ENCODE peak calls at places on chromosome 21, in four cellular contexts. One of them, this sample, is unnamed.

GRCh38 chr21:32587112-32587511 is 1.8 kb upstream of the TCP10L start:
- DNase-seq in heart right ventricle: no peak
- DNase-seq in stimulated activated CD4-positive, alpha-beta T cell treated with anti-CD3 and anti-CD28 coated beads, Interleukin-1b, Interleukin-23, amount 100 ng/mL, for 1 hour: no peak
- DNase-seq in KBM-7: no peak
- DNase-seq in this sample: no peak

GRCh38 chr21:44765231-44766013 is 36.2 kb downstream of the UBE2G2 start:
- DNase-seq in heart right ventricle: no peak
- DNase-seq in stimulated activated CD4-positive, alpha-beta T cell treated with anti-CD3 and anti-CD28 coated beads, Interleukin-1b, Interleukin-23, amount 100 ng/mL, for 1 hour: no peak
- DNase-seq in KBM-7: no peak
- DNase-seq in this sample: peak

GRCh38 chr21:19340303-19340702 is 936.7 kb upstream of the TMPRSS15 start:
- DNase-seq in heart right ventricle: no peak
- DNase-seq in stimulated activated CD4-positive, alpha-beta T cell treated with anti-CD3 and anti-CD28 coated beads, Interleukin-1b, Interleukin-23, amount 100 ng/mL, for 1 hour: no peak
- DNase-seq in KBM-7: no peak
- DNase-seq in this sample: no peak

GRCh38 chr21:26881504-26882228 is 36.5 kb upstream of the ADAMTS1 start:
- DNase-seq in heart right ventricle: no peak
- DNase-seq in stimulated activated CD4-positive, alpha-beta T cell treated with anti-CD3 and anti-CD28 coated beads, Interleukin-1b, Interleukin-23, amount 100 ng/mL, for 1 hour: no peak
- DNase-seq in KBM-7: peak
- DNase-seq in this sample: no peak

GRCh38 chr21:41482321-41482720 is 25.6 kb downstream of the TMPRSS2 start:
- DNase-seq in heart right ventricle: no peak
- DNase-seq in stimulated activated CD4-positive, alpha-beta T cell treated with anti-CD3 and anti-CD28 coated beads, Interleukin-1b, Interleukin-23, amount 100 ng/mL, for 1 hour: no peak
- DNase-seq in KBM-7: no peak
- DNase-seq in this sample: no peak

GRCh38 chr21:29753216-29753615 is 186.6 kb downstream of the GRIK1 start:
- DNase-seq in heart right ventricle: no peak
- DNase-seq in stimulated activated CD4-positive, alpha-beta T cell treated with anti-CD3 and anti-CD28 coated beads, Interleukin-1b, Interleukin-23, amount 100 ng/mL, for 1 hour: no peak
- DNase-seq in KBM-7: no peak
- DNase-seq in this sample: no peak

GRCh38 chr21:25961042-25961441 is 209.5 kb downstream of the APP start:
- DNase-seq in heart right ventricle: no peak
- DNase-seq in stimulated activated CD4-positive, alpha-beta T cell treated with anti-CD3 and anti-CD28 coated beads, Interleukin-1b, Interleukin-23, amount 100 ng/mL, for 1 hour: no peak
- DNase-seq in KBM-7: no peak
- DNase-seq in this sample: no peak

GRCh38 chr21:44547656-44548331 is 3.5 kb downstream of the KRTAP10-2 start:
- DNase-seq in heart right ventricle: no peak
- DNase-seq in stimulated activated CD4-positive, alpha-beta T cell treated with anti-CD3 and anti-CD28 coated beads, Interleukin-1b, Interleukin-23, amount 100 ng/mL, for 1 hour: no peak
- DNase-seq in KBM-7: no peak
- DNase-seq in this sample: no peak

GRCh38 chr21:45348591-45349327 is 56.2 kb upstream of the COL18A1 start:
- DNase-seq in heart right ventricle: no peak
- DNase-seq in stimulated activated CD4-positive, alpha-beta T cell treated with anti-CD3 and anti-CD28 coated beads, Interleukin-1b, Interleukin-23, amount 100 ng/mL, for 1 hour: no peak
- DNase-seq in KBM-7: no peak
- DNase-seq in this sample: no peak

GRCh38 chr21:46001821-46002681 is 20.5 kb downstream of the COL6A1 start:
- DNase-seq in heart right ventricle: peak
- DNase-seq in stimulated activated CD4-positive, alpha-beta T cell treated with anti-CD3 and anti-CD28 coated beads, Interleukin-1b, Interleukin-23, amount 100 ng/mL, for 1 hour: no peak
- DNase-seq in KBM-7: no peak
- DNase-seq in this sample: no peak

GRCh38 chr21:30057108-30057507 is 109.5 kb downstream of the CLDN17 start:
- DNase-seq in heart right ventricle: no peak
- DNase-seq in stimulated activated CD4-positive, alpha-beta T cell treated with anti-CD3 and anti-CD28 coated beads, Interleukin-1b, Interleukin-23, amount 100 ng/mL, for 1 hour: no peak
- DNase-seq in KBM-7: no peak
- DNase-seq in this sample: no peak

GRCh38 chr21:31158789-31159581 is 120.7 kb upstream of the KRTAP19-8 start:
- DNase-seq in heart right ventricle: no peak
- DNase-seq in stimulated activated CD4-positive, alpha-beta T cell treated with anti-CD3 and anti-CD28 coated beads, Interleukin-1b, Interleukin-23, amount 100 ng/mL, for 1 hour: no peak
- DNase-seq in KBM-7: peak
- DNase-seq in this sample: no peak

GRCh38 chr21:42038826-42039425 is 28.8 kb upstream of the ZBTB21 start:
- DNase-seq in heart right ventricle: no peak
- DNase-seq in stimulated activated CD4-positive, alpha-beta T cell treated with anti-CD3 and anti-CD28 coated beads, Interleukin-1b, Interleukin-23, amount 100 ng/mL, for 1 hour: no peak
- DNase-seq in KBM-7: no peak
- DNase-seq in this sample: no peak

GRCh38 chr21:34022557-34023335 is 50.6 kb upstream of the MRPS6 start:
- DNase-seq in heart right ventricle: no peak
- DNase-seq in stimulated activated CD4-positive, alpha-beta T cell treated with anti-CD3 and anti-CD28 coated beads, Interleukin-1b, Interleukin-23, amount 100 ng/mL, for 1 hour: no peak
- DNase-seq in KBM-7: peak
- DNase-seq in this sample: peak

GRCh38 chr21:45154511-45155508 is 80.4 kb downstream of the ADARB1 start:
- DNase-seq in heart right ventricle: no peak
- DNase-seq in stimulated activated CD4-positive, alpha-beta T cell treated with anti-CD3 and anti-CD28 coated beads, Interleukin-1b, Interleukin-23, amount 100 ng/mL, for 1 hour: no peak
- DNase-seq in KBM-7: no peak
- DNase-seq in this sample: peak